ENCODE peak calls at places on chromosomes 2 and 18, in ten cellular contexts. One of them, this sample, is unnamed.

GRCh38 chr2:37560241-37560848 is 111.1 kb downstream of the CDC42EP3 start:
- DNase-seq in stomach: no peak
- DNase-seq in esophagus muscularis mucosa: peak; percentile 12
- DNase-seq in HepG2: no peak
- DNase-seq in suprapubic skin: no peak
- DNase-seq in upper lobe of left lung: no peak
- DNase-seq in transverse colon: no peak
- DNase-seq in H1: no peak
- DNase-seq in K562: no peak
- DNase-seq in GM12878: no peak
- DNase-seq in this sample: no peak

GRCh38 chr2:44358498-44358897 is 2.8 kb downstream of the PREPL start:
- DNase-seq in stomach: peak; percentile 72
- DNase-seq in esophagus muscularis mucosa: no peak
- DNase-seq in HepG2: no peak
- DNase-seq in suprapubic skin: no peak
- DNase-seq in upper lobe of left lung: no peak
- DNase-seq in transverse colon: peak; percentile 59
- DNase-seq in H1: no peak
- DNase-seq in K562: no peak
- DNase-seq in GM12878: peak; percentile 64
- DNase-seq in this sample: peak; percentile 65

GRCh38 chr2:37713258-37713700 is 41.8 kb upstream of the CDC42EP3 start:
- DNase-seq in stomach: no peak
- DNase-seq in esophagus muscularis mucosa: no peak
- DNase-seq in HepG2: no peak
- DNase-seq in suprapubic skin: no peak
- DNase-seq in upper lobe of left lung: no peak
- DNase-seq in transverse colon: no peak
- DNase-seq in H1: no peak
- DNase-seq in K562: no peak
- DNase-seq in GM12878: peak; percentile 13
- DNase-seq in this sample: no peak

GRCh38 chr2:53286336-53286735 is 481.3 kb upstream of the CHAC2 start:
- DNase-seq in stomach: no peak
- DNase-seq in esophagus muscularis mucosa: no peak
- DNase-seq in HepG2: no peak
- DNase-seq in suprapubic skin: no peak
- DNase-seq in upper lobe of left lung: no peak
- DNase-seq in transverse colon: no peak
- DNase-seq in H1: no peak
- DNase-seq in K562: no peak
- DNase-seq in GM12878: no peak
- DNase-seq in this sample: no peak

GRCh38 chr2:98534761-98535160 is 73.6 kb downstream of the COA5 start:
- DNase-seq in stomach: no peak
- DNase-seq in esophagus muscularis mucosa: peak; percentile 53
- DNase-seq in HepG2: no peak
- DNase-seq in suprapubic skin: no peak
- DNase-seq in upper lobe of left lung: no peak
- DNase-seq in transverse colon: no peak
- DNase-seq in H1: no peak
- DNase-seq in K562: no peak
- DNase-seq in GM12878: no peak
- DNase-seq in this sample: no peak

GRCh38 chr2:196314780-196315179 is 143.4 kb upstream of the STK17B start:
- DNase-seq in stomach: no peak
- DNase-seq in esophagus muscularis mucosa: no peak
- DNase-seq in HepG2: no peak
- DNase-seq in suprapubic skin: no peak
- DNase-seq in upper lobe of left lung: no peak
- DNase-seq in transverse colon: no peak
- DNase-seq in H1: no peak
- DNase-seq in K562: no peak
- DNase-seq in GM12878: no peak
- DNase-seq in this sample: no peak

GRCh38 chr2:149125031-149125725 is 86.7 kb downstream of the LYPD6B start:
- DNase-seq in stomach: peak; percentile 80
- DNase-seq in esophagus muscularis mucosa: no peak
- DNase-seq in HepG2: peak; percentile 64
- DNase-seq in suprapubic skin: no peak
- DNase-seq in upper lobe of left lung: no peak
- DNase-seq in transverse colon: peak; percentile 52
- DNase-seq in H1: no peak
- DNase-seq in K562: no peak
- DNase-seq in GM12878: no peak
- DNase-seq in this sample: no peak

GRCh38 chr2:218265626-218266025 is 4.3 kb downstream of the AAMP start:
- DNase-seq in stomach: no peak
- DNase-seq in esophagus muscularis mucosa: no peak
- DNase-seq in HepG2: no peak
- DNase-seq in suprapubic skin: peak; percentile 52
- DNase-seq in upper lobe of left lung: no peak
- DNase-seq in transverse colon: no peak
- DNase-seq in H1: no peak
- DNase-seq in K562: no peak
- DNase-seq in GM12878: no peak
- DNase-seq in this sample: no peak

GRCh38 chr2:9745153-9745899 is 97.9 kb upstream of the TAF1B start:
- DNase-seq in stomach: no peak
- DNase-seq in esophagus muscularis mucosa: no peak
- DNase-seq in HepG2: no peak
- DNase-seq in suprapubic skin: no peak
- DNase-seq in upper lobe of left lung: no peak
- DNase-seq in transverse colon: no peak
- DNase-seq in H1: no peak
- DNase-seq in K562: no peak
- DNase-seq in GM12878: no peak
- DNase-seq in this sample: no peak

GRCh38 chr2:9747396-9747795 is 95.9 kb upstream of the TAF1B start:
- DNase-seq in stomach: no peak
- DNase-seq in esophagus muscularis mucosa: no peak
- DNase-seq in HepG2: no peak
- DNase-seq in suprapubic skin: no peak
- DNase-seq in upper lobe of left lung: no peak
- DNase-seq in transverse colon: no peak
- DNase-seq in H1: no peak
- DNase-seq in K562: no peak
- DNase-seq in GM12878: no peak
- DNase-seq in this sample: no peak

GRCh38 chr2:9741110-9741509 is 102.2 kb upstream of the TAF1B start:
- DNase-seq in stomach: no peak
- DNase-seq in esophagus muscularis mucosa: no peak
- DNase-seq in HepG2: no peak
- DNase-seq in suprapubic skin: no peak
- DNase-seq in upper lobe of left lung: no peak
- DNase-seq in transverse colon: no peak
- DNase-seq in H1: no peak
- DNase-seq in K562: no peak
- DNase-seq in GM12878: no peak
- DNase-seq in this sample: no peak

GRCh38 chr2:9742601-9743000 is 100.7 kb upstream of the TAF1B start:
- DNase-seq in stomach: no peak
- DNase-seq in esophagus muscularis mucosa: no peak
- DNase-seq in HepG2: no peak
- DNase-seq in suprapubic skin: no peak
- DNase-seq in upper lobe of left lung: no peak
- DNase-seq in transverse colon: no peak
- DNase-seq in H1: no peak
- DNase-seq in K562: no peak
- DNase-seq in GM12878: no peak
- DNase-seq in this sample: no peak

DNA sequence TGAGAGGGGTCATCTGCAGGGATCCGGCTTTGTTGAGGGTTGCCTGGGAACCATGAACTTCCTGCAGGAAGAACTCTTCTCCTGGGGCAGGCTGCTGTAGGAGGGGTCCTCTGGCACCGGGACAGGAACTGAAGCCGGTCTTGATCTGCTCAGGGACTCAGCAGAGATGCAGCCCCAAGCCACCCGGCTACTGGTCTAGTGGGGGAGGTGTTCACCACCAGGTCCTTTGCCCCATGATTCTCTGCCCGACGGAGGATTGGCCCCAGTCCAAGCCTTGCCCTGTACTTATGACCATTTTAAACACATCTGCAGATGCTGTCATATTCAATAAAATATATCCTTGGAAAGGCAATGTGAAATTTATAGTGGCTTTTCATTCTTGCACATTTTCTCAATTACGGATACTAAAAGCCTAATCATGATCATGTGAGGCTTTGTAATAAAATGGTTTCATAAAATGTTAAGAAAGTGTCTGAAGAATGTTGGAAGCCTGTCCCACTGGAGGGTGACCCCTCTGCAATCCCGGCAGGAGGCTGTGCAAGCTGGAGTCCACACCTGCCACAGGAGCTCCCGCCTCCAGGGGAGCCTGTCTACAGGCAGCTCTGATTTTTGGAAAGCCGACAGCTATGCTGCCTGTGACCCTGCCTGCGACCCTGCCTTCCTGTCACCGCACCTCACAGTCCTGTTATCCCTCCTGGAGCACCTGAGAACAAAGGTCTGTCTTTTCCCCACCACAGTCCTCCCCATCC is 98.8 kb upstream of the TAF1B start:
- DNase-seq in stomach: no peak
- DNase-seq in esophagus muscularis mucosa: no peak
- DNase-seq in HepG2: no peak
- DNase-seq in suprapubic skin: no peak
- DNase-seq in upper lobe of left lung: peak; percentile 20
- DNase-seq in transverse colon: peak; percentile 84
- DNase-seq in H1: no peak
- DNase-seq in K562: no peak
- DNase-seq in GM12878: no peak
- DNase-seq in this sample: no peak
- H3K4me1 ChIP-seq in stomach: no peaks in the 10 kb centered on the region
- H3K4me1 ChIP-seq in esophagus muscularis mucosa: peaks cover 4% of the 10 kb centered on the region
- H3K4me1 ChIP-seq in HepG2: no peaks in the 10 kb centered on the region
- H3K4me1 ChIP-seq in suprapubic skin: peaks cover 7% of the 10 kb centered on the region
- H3K4me1 ChIP-seq in upper lobe of left lung: peaks cover 4% of the 10 kb centered on the region
- H3K4me1 ChIP-seq in transverse colon: peaks cover 29% of the 10 kb centered on the region
- H3K4me1 ChIP-seq in H1: no peaks in the 10 kb centered on the region
- H3K4me1 ChIP-seq in K562: peaks cover 4% of the 10 kb centered on the region
- H3K4me1 ChIP-seq in GM12878: peaks cover 3% of the 10 kb centered on the region
- H3K4me1 ChIP-seq in this sample: no peaks in the 10 kb centered on the region

GRCh38 chr2:48592067-48592466 is 25.6 kb upstream of the GTF2A1L start:
- DNase-seq in stomach: no peak
- DNase-seq in esophagus muscularis mucosa: no peak
- DNase-seq in HepG2: no peak
- DNase-seq in suprapubic skin: no peak
- DNase-seq in upper lobe of left lung: no peak
- DNase-seq in transverse colon: no peak
- DNase-seq in H1: no peak
- DNase-seq in K562: no peak
- DNase-seq in GM12878: no peak
- DNase-seq in this sample: no peak

GRCh38 chr2:48587560-48587959 is 30.1 kb upstream of the GTF2A1L start:
- DNase-seq in stomach: no peak
- DNase-seq in esophagus muscularis mucosa: no peak
- DNase-seq in HepG2: no peak
- DNase-seq in suprapubic skin: no peak
- DNase-seq in upper lobe of left lung: no peak
- DNase-seq in transverse colon: no peak
- DNase-seq in H1: no peak
- DNase-seq in K562: no peak
- DNase-seq in GM12878: no peak
- DNase-seq in this sample: no peak

GRCh38 chr2:48586433-48586832 is 31.2 kb upstream of the GTF2A1L start:
- DNase-seq in stomach: no peak
- DNase-seq in esophagus muscularis mucosa: no peak
- DNase-seq in HepG2: no peak
- DNase-seq in suprapubic skin: no peak
- DNase-seq in upper lobe of left lung: no peak
- DNase-seq in transverse colon: no peak
- DNase-seq in H1: no peak
- DNase-seq in K562: no peak
- DNase-seq in GM12878: no peak
- DNase-seq in this sample: no peak

GRCh38 chr2:48588745-48589144 is 28.9 kb upstream of the GTF2A1L start:
- DNase-seq in stomach: no peak
- DNase-seq in esophagus muscularis mucosa: no peak
- DNase-seq in HepG2: no peak
- DNase-seq in suprapubic skin: no peak
- DNase-seq in upper lobe of left lung: no peak
- DNase-seq in transverse colon: no peak
- DNase-seq in H1: no peak
- DNase-seq in K562: no peak
- DNase-seq in GM12878: no peak
- DNase-seq in this sample: no peak

DNA sequence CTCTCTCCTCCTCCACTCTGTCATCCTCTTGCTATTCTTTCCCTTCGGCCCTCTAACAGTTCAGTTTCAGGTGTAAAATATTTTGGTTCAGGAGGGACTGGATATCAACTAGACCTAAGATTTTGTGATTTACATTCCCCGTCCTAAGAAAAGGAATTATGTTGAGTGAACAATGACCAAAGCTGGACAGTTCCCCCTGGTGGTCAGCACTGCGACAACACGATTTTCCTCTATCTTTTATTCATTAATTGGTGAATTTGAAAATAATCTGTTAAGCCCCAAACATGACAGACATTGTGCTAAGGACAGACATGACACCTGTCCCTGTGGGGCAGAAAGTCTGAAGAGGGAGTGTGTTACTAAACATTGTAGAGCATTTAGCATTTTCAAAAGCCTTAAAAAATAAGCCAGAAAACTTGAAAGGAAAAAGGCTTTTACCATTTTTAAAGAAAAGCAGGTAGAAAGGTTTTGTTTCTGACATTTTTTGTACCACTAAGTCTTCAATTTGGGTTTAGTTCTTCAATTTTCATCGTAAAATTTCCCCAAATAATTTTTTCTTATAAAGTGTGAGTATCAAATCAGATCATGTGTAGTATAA is 28.4 kb upstream of the GTF2A1L start:
- DNase-seq in stomach: no peak
- DNase-seq in esophagus muscularis mucosa: no peak
- DNase-seq in HepG2: peak; percentile 33
- DNase-seq in suprapubic skin: no peak
- DNase-seq in upper lobe of left lung: no peak
- DNase-seq in transverse colon: peak; percentile 9
- DNase-seq in H1: no peak
- DNase-seq in K562: peak; percentile 32
- DNase-seq in GM12878: no peak
- DNase-seq in this sample: no peak
- TF ChIP-seq EP300 in stomach: no peak
- TF ChIP-seq EP300 in esophagus muscularis mucosa: no peak
- TF ChIP-seq EP300 in HepG2: no peak
- TF ChIP-seq EP300 in suprapubic skin: no peak
- TF ChIP-seq EP300 in upper lobe of left lung: no peak
- TF ChIP-seq EP300 in transverse colon: no peak
- TF ChIP-seq EP300 in H1: no peak
- TF ChIP-seq EP300 in K562: no peak
- TF ChIP-seq EP300 in GM12878: no peak
- TF ChIP-seq EP300 in this sample: no peak

GRCh38 chr2:144938308-144938709 is 418.4 kb upstream of the ZEB2 start:
- DNase-seq in stomach: no peak
- DNase-seq in esophagus muscularis mucosa: no peak
- DNase-seq in HepG2: peak; percentile 9
- DNase-seq in suprapubic skin: no peak
- DNase-seq in upper lobe of left lung: no peak
- DNase-seq in transverse colon: no peak
- DNase-seq in H1: no peak
- DNase-seq in K562: no peak
- DNase-seq in GM12878: no peak
- DNase-seq in this sample: no peak
- TF ChIP-seq POLR2AphosphoS5 in stomach: no peak
- TF ChIP-seq POLR2AphosphoS5 in esophagus muscularis mucosa: no peak
- TF ChIP-seq POLR2AphosphoS5 in HepG2: no peak
- TF ChIP-seq POLR2AphosphoS5 in suprapubic skin: no peak
- TF ChIP-seq POLR2AphosphoS5 in upper lobe of left lung: no peak
- TF ChIP-seq POLR2AphosphoS5 in transverse colon: peak; percentile 38
- TF ChIP-seq POLR2AphosphoS5 in H1: no peak
- TF ChIP-seq POLR2AphosphoS5 in K562: no peak
- TF ChIP-seq POLR2AphosphoS5 in GM12878: no peak
- TF ChIP-seq POLR2AphosphoS5 in this sample: peak; percentile 28

GRCh38 chr18:48781041-48781989 is 169.4 kb downstream of the SMAD7 start:
- DNase-seq in stomach: peak; percentile 79
- DNase-seq in esophagus muscularis mucosa: peak; percentile 93
- DNase-seq in HepG2: peak; percentile 92
- DNase-seq in suprapubic skin: peak; percentile 84
- DNase-seq in upper lobe of left lung: peak; percentile 95
- DNase-seq in transverse colon: peak; percentile 54
- DNase-seq in H1: no peak
- DNase-seq in K562: peak; percentile 89
- DNase-seq in GM12878: no peak
- DNase-seq in this sample: peak; percentile 88
- H3K4me1 ChIP-seq in stomach: peaks cover 86% of the 10 kb centered on the region
- H3K4me1 ChIP-seq in esophagus muscularis mucosa: peaks cover 78% of the 10 kb centered on the region
- H3K4me1 ChIP-seq in HepG2: peaks cover 55% of the 10 kb centered on the region
- H3K4me1 ChIP-seq in suprapubic skin: peaks cover 40% of the 10 kb centered on the region
- H3K4me1 ChIP-seq in upper lobe of left lung: peaks cover 76% of the 10 kb centered on the region
- H3K4me1 ChIP-seq in transverse colon: peaks cover 57% of the 10 kb centered on the region
- H3K4me1 ChIP-seq in H1: no peaks in the 10 kb centered on the region
- H3K4me1 ChIP-seq in K562: peaks cover 18% of the 10 kb centered on the region
- H3K4me1 ChIP-seq in GM12878: peaks cover 69% of the 10 kb centered on the region
- H3K4me1 ChIP-seq in this sample: peaks cover 76% of the 10 kb centered on the region

This sample was measured in sigmoid colon.